ENCODE peak calls at places on chromosomes 4 and X, in eight cellular contexts. Q is mesenchymal stem cell, R is SK-N-SH, P is MM.1S, G is astrocyte, O is H1, K is HepG2, B is GM23248. L is an unnamed sample. For H3K36me3, the result is how much of the 10 kb centered on the place peaks cover.

GRCh38 chr4:173748353-173748752 is 218.3 kb upstream of the HAND2 start:
- DNase-seq in Q (peak), R (no peak), P (peak), G (no peak), O (no peak), K (no peak), B (peak), L (no peak)

GRCh38 chr4:82652062-82652461 is 90.3 kb upstream of the TMEM150C start:
- DNase-seq in Q (no peak), R (no peak), P (no peak), G (no peak), O (no peak), K (no peak), B (peak), L (no peak)

GRCh38 chr4:61992351-61992750 is 792.2 kb downstream of the ADGRL3 start:
- DNase-seq in Q (no peak), R (no peak), P (no peak), G (no peak), O (no peak), K (no peak), B (no peak), L (no peak)

GRCh38 chrX:71147496-71148277 is 3.0 kb downstream of the NLGN3 start:
- DNase-seq in Q (no peak), R (no peak), P (no peak), G (no peak), O (no peak), K (peak), B (no peak), L (no peak)

GRCh38 chr4:123096038-123096437 is 173.6 kb upstream of the NUDT6 start:
- DNase-seq in Q (peak), R (no peak), P (no peak), G (no peak), O (no peak), K (peak), B (no peak), L (no peak)

GRCh38 chr4:19850909-19851308 is 400.8 kb upstream of the SLIT2 start:
- DNase-seq in Q (peak), R (no peak), P (no peak), G (peak), O (peak), K (no peak), B (peak), L (no peak)

GRCh38 chr4:43410636-43411035 is 518.1 kb downstream of the GRXCR1 start:
- DNase-seq in Q (no peak), R (no peak), P (no peak), G (no peak), O (no peak), K (no peak), B (no peak), L (no peak)

GRCh38 chr4:159766241-159766640 is 663.4 kb downstream of the RAPGEF2 start:
- DNase-seq in Q (no peak), R (no peak), P (no peak), G (no peak), O (no peak), K (peak), B (peak), L (no peak)

GRCh38 chr4:118969359-118969758 is 80.7 kb downstream of the SYNPO2 start:
- DNase-seq in Q (peak), R (peak), P (no peak), G (peak), O (no peak), K (peak), B (peak), L (no peak)

GRCh38 chr4:87219648-87220093 is 747 bp downstream of the KLHL8 start:
- DNase-seq in Q (peak), R (no peak), P (peak), G (peak), O (no peak), K (peak), B (peak), L (peak)

GRCh38 chrX:156001667-156002021 is 4.1 kb downstream of the IL9R start:
- DNase-seq in Q (no peak), R (peak), P (no peak), G (no peak), O (no peak), K (no peak), B (no peak), L (no peak)

DNA sequence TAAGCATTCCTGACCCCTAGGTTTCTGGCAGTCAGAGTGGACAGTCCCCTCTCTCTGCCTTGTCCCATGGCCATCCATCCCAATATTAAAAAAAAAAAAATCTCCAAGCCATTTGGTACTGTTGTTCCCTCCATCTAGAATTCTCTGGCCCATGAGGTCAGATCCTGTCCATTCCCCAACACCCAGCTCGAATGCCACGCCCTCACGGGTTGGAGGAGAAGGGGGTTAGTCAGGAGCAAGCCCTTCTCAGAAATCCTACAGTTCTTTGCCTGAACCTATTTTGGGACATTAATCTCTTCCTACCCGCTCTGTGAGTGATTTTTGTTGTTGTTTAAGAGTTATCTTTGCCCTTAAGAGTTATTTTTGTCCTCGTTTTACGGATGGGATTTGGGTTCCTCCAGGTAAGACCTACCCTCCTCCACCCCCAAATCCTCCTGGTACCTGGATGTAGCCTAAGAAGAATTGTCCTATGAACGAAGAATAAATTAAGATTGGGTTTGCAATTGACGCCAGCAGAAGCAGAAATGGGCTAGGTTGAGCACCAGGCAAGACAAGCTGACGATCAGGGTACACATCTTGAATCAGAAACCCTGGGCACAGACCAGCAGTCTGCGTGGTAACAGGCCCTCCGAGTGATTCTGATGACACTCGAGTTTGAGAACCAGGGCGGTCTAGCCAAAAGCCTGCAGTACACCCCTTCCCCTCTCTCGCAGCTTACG is 977 bp downstream of the RNF175 start:
- DNase-seq in Q (no peak), R (no peak), P (no peak), G (no peak), O (no peak), K (no peak), B (peak), L (no peak)
- H3K4me2 ChIP-seq in Q (peak), R (peak), P (peak), G (peak), O (peak), K (no peak), B (peak), L (no peak)

GRCh38 chr4:55445921-55446577 is 50.3 kb downstream of the TMEM165 start:
- DNase-seq in Q (peak), R (no peak), P (no peak), G (peak), O (no peak), K (no peak), B (peak), L (no peak)
- H3K36me3 ChIP-seq in Q (half or more), R (half or more), P (under half), G (under half), O (under half), K (under half), B (under half), L (under half)

GRCh38 chrX:46204721-46205422 is 340.3 kb downstream of the ZNF674 start:
- DNase-seq in Q (no peak), R (no peak), P (peak), G (peak), O (no peak), K (no peak), B (no peak), L (no peak)

GRCh38 chrX:46209768-46210167 is 335.5 kb downstream of the ZNF674 start:
- DNase-seq in Q (no peak), R (no peak), P (no peak), G (peak), O (no peak), K (no peak), B (no peak), L (no peak)

GRCh38 chrX:46211079-46211478 is 334.1 kb downstream of the ZNF674 start:
- DNase-seq in Q (no peak), R (no peak), P (no peak), G (no peak), O (no peak), K (no peak), B (no peak), L (no peak)

GRCh38 chrX:46208225-46208854 is 336.9 kb downstream of the ZNF674 start:
- DNase-seq in Q (no peak), R (no peak), P (peak), G (peak), O (no peak), K (no peak), B (peak), L (peak)

GRCh38 chrX:46209037-46209436 is 336.2 kb downstream of the ZNF674 start:
- DNase-seq in Q (no peak), R (no peak), P (no peak), G (peak), O (no peak), K (no peak), B (no peak), L (no peak)
- H3K4me2 ChIP-seq in Q (no peak), R (no peak), P (peak), G (peak), O (no peak), K (no peak), B (peak), L (peak)

GRCh38 chr4:14607578-14607977 is 394.7 kb upstream of the CPEB2 start:
- DNase-seq in Q (peak), R (no peak), P (no peak), G (no peak), O (no peak), K (no peak), B (no peak), L (no peak)
- H3K36me3 ChIP-seq in Q (under half), R (under half), P (under half), G (under half), O (under half), K (under half), B (under half), L (under half)

GRCh38 chrX:55874807-55875206 is 157.3 kb downstream of the RRAGB start:
- DNase-seq in Q (no peak), R (no peak), P (no peak), G (no peak), O (no peak), K (no peak), B (no peak), L (no peak)
- H3K4me2 ChIP-seq in Q (no peak), R (no peak), P (no peak), G (no peak), O (no peak), K (no peak), B (no peak), L (no peak)

GRCh38 chr4:183288955-183289354 is 31.1 kb downstream of the CLDN22 start:
- DNase-seq in Q (no peak), R (no peak), P (no peak), G (no peak), O (no peak), K (no peak), B (no peak), L (no peak)

GRCh38 chr4:183286590-183287308 is 33.3 kb downstream of the CLDN22 start:
- DNase-seq in Q (no peak), R (no peak), P (no peak), G (no peak), O (no peak), K (no peak), B (no peak), L (no peak)

GRCh38 chr4:183287309-183287659 is 32.8 kb downstream of the CLDN22 start:
- DNase-seq in Q (no peak), R (no peak), P (no peak), G (no peak), O (no peak), K (no peak), B (no peak), L (no peak)

GRCh38 chr4:183285886-183286285 is 34.2 kb downstream of the CLDN22 start:
- DNase-seq in Q (no peak), R (no peak), P (no peak), G (no peak), O (no peak), K (no peak), B (no peak), L (no peak)

DNA sequence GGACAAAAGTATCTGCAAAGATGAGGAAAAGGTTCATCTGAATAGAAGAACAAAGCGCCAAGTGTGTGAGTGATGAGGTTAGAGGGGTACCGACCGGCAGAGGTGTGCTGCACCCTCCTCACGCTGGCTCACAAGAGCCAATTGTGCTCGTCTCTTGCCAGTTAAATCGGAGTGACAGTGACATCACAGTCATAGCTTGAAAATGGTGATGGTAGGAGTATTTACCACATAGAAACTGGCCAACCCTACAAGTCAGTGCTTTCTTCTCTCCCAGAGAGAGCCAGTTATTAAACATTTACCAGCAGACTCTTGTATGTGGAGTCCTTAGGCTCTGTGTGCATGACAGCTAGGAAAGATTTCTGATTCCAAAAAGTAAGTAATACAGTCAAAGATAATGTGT is 32.4 kb downstream of the CLDN22 start:
- DNase-seq in Q (no peak), R (no peak), P (no peak), G (no peak), O (no peak), K (no peak), B (no peak), L (no peak)
- H3K36me3 ChIP-seq in Q (half or more), R (half or more), P (under half), G (under half), O (under half), K (under half), B (half or more), L (under half)

GRCh38 chrX:147072747-147073146 is 258.2 kb upstream of the CXorf51A start:
- DNase-seq in Q (peak), R (no peak), P (no peak), G (no peak), O (no peak), K (no peak), B (no peak), L (no peak)
- H3K4me2 ChIP-seq in Q (no peak), R (no peak), P (no peak), G (no peak), O (no peak), K (no peak), B (no peak), L (no peak)

L was measured in DND-41.